ENCODE peak calls at places on chromosomes 12 and 14, in four cellular contexts. C, X, M and J are unnamed samples.

GRCh38 chr12:92216092-92216491 is 70.4 kb upstream of the BTG1 start:
- DNase-seq in X (no peak), M (no peak), C (no peak), J (no peak)

GRCh38 chr14:54106802-54107377 is 150.3 kb upstream of the BMP4 start:
- DNase-seq in M (no peak), X (no peak), C (peak; percentile 21), J (no peak)

GRCh38 chr12:81208193-81208946 is 130.5 kb downstream of the ACSS3 start:
- DNase-seq in M (no peak), C (no peak), X (peak; percentile 12), J (no peak)

GRCh38 chr12:23756416-23756815 is 193.1 kb downstream of the SOX5 start:
- DNase-seq in C (no peak), X (no peak), M (no peak), J (no peak)

GRCh38 chr14:99203801-99204200 is 68.2 kb downstream of the BCL11B start:
- DNase-seq in C (no peak), X (no peak), M (no peak), J (no peak)

GRCh38 chr14:75426332-75427125 is 1.3 kb upstream of the JDP2 start:
- DNase-seq in X (no peak), M (no peak), C (no peak), J (peak; percentile 27)

GRCh38 chr14:105058521-105059034 is 6.7 kb downstream of the GPR132 start:
- DNase-seq in C (no peak), M (no peak), X (no peak), J (peak; percentile 98)

GRCh38 chr12:64608901-64609542 is 1.3 kb upstream of the RASSF3 start:
- DNase-seq in X (peak; percentile 80), M (no peak), C (no peak), J (peak; percentile 89)

GRCh38 chr12:93022603-93023340 is 93.7 kb upstream of the EEA1 start:
- DNase-seq in M (no peak), X (peak; percentile 64), C (no peak), J (no peak)

GRCh38 chr14:104346608-104347007 is 208.2 kb downstream of the KIF26A start:
- DNase-seq in C (no peak), M (no peak), X (no peak), J (no peak)

GRCh38 chr14:72141084-72141483 is 208.9 kb downstream of the RGS6 start:
- DNase-seq in X (no peak), M (no peak), C (no peak), J (no peak)

GRCh38 chr14:58414845-58415244 is 12.5 kb downstream of the TIMM9 start:
- DNase-seq in M (no peak), C (no peak), X (no peak), J (no peak)

GRCh38 chr12:113384778-113385177 is 18.9 kb downstream of the SDS start:
- DNase-seq in C (no peak), M (no peak), X (no peak), J (no peak)

GRCh38 chr12:117577122-117577657 is 215.8 kb upstream of the NOS1 start:
- DNase-seq in X (no peak), M (no peak), C (no peak), J (no peak)

GRCh38 chr12:58882796-58883195 is 37.5 kb downstream of the LRIG3 start:
- DNase-seq in M (peak; percentile 21), X (no peak), C (no peak), J (no peak)

GRCh38 chr12:14473707-14474287 is 93.9 kb downstream of the PLBD1 start:
- DNase-seq in X (peak; percentile 43), C (no peak), M (no peak), J (peak; percentile 13)

GRCh38 chr12:46372852-46373302 is 304 bp upstream of the SLC38A2 start:
- DNase-seq in C (no peak), X (no peak), M (no peak), J (no peak)

GRCh38 chr14:74907744-74908143 is 15.3 kb downstream of the RPS6KL1 start:
- DNase-seq in X (no peak), M (no peak), C (no peak), J (no peak)

GRCh38 chr12:16076553-16076952 is 165.4 kb downstream of the DERA start:
- DNase-seq in X (peak; percentile 12), C (peak; percentile 24), M (no peak), J (no peak)

GRCh38 chr14:64605926-64606685 is 56.3 kb downstream of the PPP1R36 start:
- DNase-seq in M (no peak), X (no peak), C (no peak), J (peak; percentile 70)

GRCh38 chr14:58131386-58131785 is 20.6 kb downstream of the ARMH4 start:
- DNase-seq in C (no peak), M (no peak), X (no peak), J (no peak)

GRCh38 chr14:44912041-44912869 is 49.5 kb downstream of the KLHL28 start:
- DNase-seq in C (no peak), M (no peak), X (no peak), J (no peak)

GRCh38 chr14:94337274-94337673 is 14.1 kb upstream of the SERPINA6 start:
- DNase-seq in M (no peak), C (no peak), X (no peak), J (no peak)

GRCh38 chr14:91911474-91912032 is 35.9 kb downstream of the FBLN5 start:
- DNase-seq in C (peak; percentile 26), X (peak; percentile 44), M (peak; percentile 46), J (peak; percentile 31)

GRCh38 chr12:104719700-104720345 is 238.3 kb downstream of the SLC41A2 start:
- DNase-seq in X (no peak), C (no peak), M (no peak), J (no peak)

GRCh38 chr12:122975790-122976647 is 975 bp downstream of the OGFOD2 start:
- DNase-seq in X (peak; percentile 40), M (no peak), C (no peak), J (no peak)

GRCh38 chr12:122977153-122977552 is 2.1 kb downstream of the OGFOD2 start:
- DNase-seq in C (no peak), X (no peak), M (no peak), J (no peak)

GRCh38 chr12:122976648-122976975 is 1.6 kb downstream of the OGFOD2 start:
- DNase-seq in M (no peak), X (no peak), C (no peak), J (no peak)

GRCh38 chr12:122974892-122975789 is at the start of gene OGFOD2:
- DNase-seq in C (peak; percentile 85), M (peak; percentile 51), X (peak; percentile 94), J (peak; percentile 92)

DNA sequence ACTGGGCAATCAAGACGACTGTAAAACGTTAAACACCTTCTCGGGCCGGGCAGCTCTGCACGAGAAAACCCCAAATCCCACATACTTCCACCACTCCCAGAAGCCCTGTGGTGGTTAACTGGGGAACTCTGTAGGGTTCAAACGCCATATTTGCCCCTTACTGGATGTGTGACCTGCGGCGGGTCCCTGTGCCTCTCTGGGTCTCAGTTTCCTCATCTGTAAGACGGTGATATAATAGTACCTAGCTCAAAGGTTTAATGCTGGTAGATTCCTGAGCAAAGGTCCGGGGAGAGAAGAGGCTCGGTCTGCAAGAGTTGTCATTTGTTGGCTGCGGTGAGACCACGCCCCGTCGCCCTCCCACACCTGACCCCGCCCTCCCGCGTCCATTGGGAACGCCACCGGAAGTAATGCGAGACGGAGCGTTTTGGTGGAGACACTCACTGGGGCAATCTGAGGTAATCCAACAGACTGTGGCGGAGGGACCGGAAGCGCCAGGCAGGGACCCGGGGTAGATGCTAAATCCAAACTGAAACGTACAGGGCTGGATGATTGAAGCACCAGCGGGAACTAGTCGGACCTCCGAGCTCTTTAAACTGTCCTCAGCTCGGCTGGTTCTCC is 661 bp upstream of the OGFOD2 start:
- DNase-seq in X (peak; percentile 98), M (peak; percentile 93), C (peak; percentile 98), J (peak; percentile 98)
- H3K4me3 ChIP-seq in X (peak overlapping the region; percentile 94), M (peak overlapping the region; percentile 85), C (peak overlapping the region; percentile 78), J (peak overlapping the region; percentile 100)

GRCh38 chr14:95808371-95808770 is 68.3 kb upstream of the TUNAR start:
- DNase-seq in X (no peak), M (no peak), C (no peak), J (no peak)
- H2BK12ac ChIP-seq in X (no peak overlapping the region), M (no peak overlapping the region), C (no peak overlapping the region), J (no peak overlapping the region)

DNA sequence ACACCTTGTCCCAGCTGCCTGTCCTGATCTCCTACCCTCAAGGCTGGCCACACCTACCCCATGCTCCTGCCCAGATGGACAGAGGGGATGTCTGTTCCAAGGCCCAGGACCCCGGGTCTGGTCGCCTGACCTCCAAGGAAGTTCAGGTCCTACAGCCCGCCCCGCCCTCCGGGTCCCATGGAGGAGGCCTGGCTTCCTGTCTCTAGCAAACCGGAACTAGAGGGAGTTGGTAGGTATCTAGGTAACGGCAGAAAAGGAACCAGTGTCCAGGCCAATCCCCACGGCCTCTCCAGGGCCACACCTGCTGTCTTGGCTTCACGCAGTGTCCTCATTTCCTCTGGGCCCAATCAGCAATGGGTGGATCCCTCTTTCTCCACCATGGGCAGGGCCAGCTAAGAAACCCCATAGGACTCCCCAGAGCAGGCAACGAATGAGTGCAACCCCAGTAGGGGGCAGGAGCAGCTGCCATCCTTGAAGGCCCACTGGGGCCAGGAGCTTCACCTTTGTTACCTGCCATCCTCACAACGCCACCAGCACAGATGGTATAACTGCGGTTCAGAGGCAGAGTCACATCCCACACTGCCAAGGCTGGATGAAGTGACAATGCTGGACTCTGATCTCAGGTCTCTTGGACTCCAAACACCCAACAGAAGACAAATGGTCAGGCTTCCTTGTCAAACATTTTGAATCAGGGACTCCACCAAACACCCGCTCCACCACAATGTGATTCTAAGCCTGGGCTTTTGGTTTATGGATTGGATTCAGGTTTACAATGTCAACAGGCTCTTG is 25.1 kb upstream of the RPLP0 start:
- DNase-seq in C (no peak), M (no peak), X (no peak), J (no peak)
- H3K4me3 ChIP-seq in C (no peak overlapping the region), M (no peak overlapping the region), X (no peak overlapping the region), J (no peak overlapping the region)

GRCh38 chr12:12744556-12745305 is 27.6 kb downstream of the CDKN1B start:
- DNase-seq in C (no peak), M (no peak), X (no peak), J (no peak)
- H2BK12ac ChIP-seq in C (no peak overlapping the region), M (no peak overlapping the region), X (no peak overlapping the region), J (peak overlapping the region; percentile 8)

GRCh38 chr12:40241741-40242140 is 16.9 kb downstream of the LRRK2 start:
- DNase-seq in C (no peak), X (no peak), M (no peak), J (no peak)
- H3K4me3 ChIP-seq in C (no peak overlapping the region), X (no peak overlapping the region), M (no peak overlapping the region), J (no peak overlapping the region)

GRCh38 chr14:41570415-41571155 is 36.1 kb upstream of the LRFN5 start:
- DNase-seq in X (no peak), C (no peak), M (no peak), J (no peak)
- H2BK12ac ChIP-seq in X (no peak overlapping the region), C (no peak overlapping the region), M (no peak overlapping the region), J (no peak overlapping the region)

GRCh38 chr12:115570271-115570777 is 707.2 kb downstream of the MED13L start:
- DNase-seq in C (peak; percentile 8), M (no peak), X (no peak), J (no peak)
- H3K4me3 ChIP-seq in C (no peak overlapping the region), M (no peak overlapping the region), X (no peak overlapping the region), J (no peak overlapping the region)

DNA sequence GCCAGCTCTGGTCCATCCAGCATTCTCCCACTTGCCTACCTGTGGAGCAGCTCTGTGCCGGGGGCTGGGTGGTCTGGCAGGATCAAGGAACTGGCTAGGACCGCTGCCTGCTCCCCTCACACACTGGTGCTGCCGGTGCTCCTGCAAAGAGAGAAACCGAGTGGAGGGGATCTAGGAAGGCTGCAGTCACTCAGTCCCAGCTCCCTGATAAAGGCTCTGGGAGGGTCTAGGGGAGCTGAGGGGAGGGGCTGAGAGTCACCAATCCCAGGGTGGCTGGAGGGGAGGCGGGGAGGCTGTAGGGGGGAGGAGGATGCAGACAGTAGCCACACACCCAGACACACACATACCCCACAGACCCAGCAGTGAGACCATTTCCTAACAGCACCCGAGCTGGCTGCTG is at the start of gene TAC3:
- DNase-seq in C (peak; percentile 36), X (no peak), M (no peak), J (no peak)
- H2BK12ac ChIP-seq in C (no peak within 1 kb of the TSS), X (no peak within 1 kb of the TSS), M (peak within 1 kb of the TSS; percentile 55), J (peak within 1 kb of the TSS; percentile 82)